ENCODE peak calls at places on chromosomes 16 and 17, in five cellular contexts. H is fibroblast of lung, B is IMR-90, G is hepatocyte, Q is HepG2. N is an unnamed sample.
A peak's percentile ranks its signal among the peaks of the same experiment; 100 is the strongest.

GRCh38 chr17:48420823-48421222 is 9.2 kb downstream of the SKAP1 start:
- DNase-seq in G (no peak), B (no peak), Q (no peak), H (no peak), N (no peak)

GRCh38 chr16:70703041-70703834 is 17.4 kb upstream of the MTSS2 start:
- DNase-seq in G (peak; percentile 71), B (peak; percentile 94), H (peak; percentile 93), Q (peak; percentile 79), N (no peak)

GRCh38 chr17:18962494-18962815 is 10.5 kb downstream of the SLC5A10 start:
- DNase-seq in Q (no peak), G (no peak), H (no peak), B (no peak), N (no peak)

GRCh38 chr17:79707931-79708891 is 22.5 kb upstream of the ENPP7 start:
- DNase-seq in B (peak; percentile 38), Q (peak; percentile 43), H (no peak), G (peak; percentile 63), N (peak; percentile 61)

GRCh38 chr17:46192484-46193245 is 564 bp downstream of the KANSL1 start:
- DNase-seq in H (peak; percentile 72), G (peak; percentile 88), B (peak; percentile 54), Q (peak; percentile 68), N (peak; percentile 77)

GRCh38 chr17:65629234-65629690 is 67.8 kb upstream of the AXIN2 start:
- DNase-seq in G (no peak), B (peak; percentile 13), H (peak; percentile 42), Q (no peak), N (no peak)

GRCh38 chr16:7231762-7232161 is 100.9 kb upstream of the RBFOX1 start:
- DNase-seq in H (no peak), G (no peak), Q (no peak), B (no peak), N (no peak)

GRCh38 chr17:79299349-79299748 is 224.7 kb downstream of the ENGASE start:
- DNase-seq in B (no peak), H (no peak), Q (no peak), G (no peak), N (no peak)

GRCh38 chr17:76485569-76485968 is 15.7 kb downstream of the RHBDF2 start:
- DNase-seq in H (no peak), Q (no peak), G (no peak), B (no peak), N (no peak)
- H2AFZ ChIP-seq in H (peak overlapping the region; percentile 60), Q (no peak overlapping the region), G (no peak overlapping the region), B (peak overlapping the region; percentile 63), N (no peak overlapping the region)

DNA sequence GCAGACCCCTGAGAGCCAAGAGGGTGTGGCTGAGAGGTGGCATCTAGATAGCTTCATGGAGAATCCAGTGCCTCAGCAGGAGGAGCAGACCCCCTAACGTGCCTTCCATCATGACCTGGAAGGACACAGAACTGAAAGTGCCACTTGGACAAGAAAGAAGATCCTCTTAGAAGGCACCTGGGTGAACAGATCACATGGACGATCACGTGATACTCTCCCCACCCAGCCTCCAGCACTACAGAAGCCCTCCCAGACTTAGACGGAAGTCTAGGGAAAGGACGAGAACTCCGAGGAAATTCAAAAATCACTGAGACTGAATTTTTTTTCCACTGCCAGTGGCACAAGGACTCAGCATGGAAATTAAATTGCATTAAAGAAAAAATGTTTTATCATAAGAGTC is 113.4 kb downstream of the MRM1 start:
- DNase-seq in H (no peak), G (no peak), Q (no peak), B (no peak), N (no peak)
- H2AFZ ChIP-seq in H (no peak overlapping the region), G (no peak overlapping the region), Q (no peak overlapping the region), B (no peak overlapping the region), N (no peak overlapping the region)

GRCh38 chr17:29051194-29051593 is 8.3 kb downstream of the PIPOX start:
- DNase-seq in Q (no peak), B (no peak), G (no peak), H (no peak), N (no peak)
- H2AFZ ChIP-seq in Q (no peak overlapping the region), B (no peak overlapping the region), G (no peak overlapping the region), H (no peak overlapping the region), N (no peak overlapping the region)

DNA sequence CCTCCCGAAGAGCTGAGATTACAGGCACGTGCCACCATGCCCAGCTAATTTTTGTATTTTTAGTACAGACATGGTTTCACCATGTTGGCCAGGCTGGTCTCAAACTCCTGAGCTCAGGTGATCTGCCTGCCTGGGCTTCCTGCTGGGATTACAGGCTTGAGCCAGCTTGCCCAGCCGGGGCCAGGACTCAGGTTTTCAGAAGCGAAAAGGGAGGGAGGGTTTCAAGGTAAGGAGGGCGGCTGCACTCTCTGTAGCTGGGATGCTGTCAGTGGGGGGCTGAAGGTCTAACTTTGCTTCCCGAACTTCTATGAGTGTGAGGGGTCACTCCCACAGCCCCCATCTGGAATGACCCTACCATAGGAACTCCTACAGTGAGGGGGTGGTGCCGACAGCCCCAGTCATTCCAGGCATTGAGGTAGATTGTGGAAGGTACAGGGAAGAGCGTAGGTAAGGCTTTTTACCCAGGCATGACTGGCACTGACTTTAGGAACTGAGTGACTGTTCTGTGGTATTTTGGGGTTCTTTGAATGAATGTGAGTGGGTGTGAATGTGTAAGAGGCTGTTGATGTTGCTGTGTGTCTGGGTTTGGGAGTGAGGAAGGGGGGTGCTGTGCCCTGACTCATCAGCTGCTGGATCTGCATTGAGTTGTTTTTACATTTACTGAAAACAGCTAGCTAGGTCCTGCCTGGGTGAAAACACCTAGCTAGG is 3.8 kb upstream of the C1QL1 start:
- DNase-seq in B (peak; percentile 72), H (peak; percentile 81), Q (no peak), G (no peak), N (no peak)
- H2AFZ ChIP-seq in B (no peak overlapping the region), H (no peak overlapping the region), Q (no peak overlapping the region), G (no peak overlapping the region), N (no peak overlapping the region)

GRCh38 chr17:36072431-36073121 is 8.5 kb downstream of the CCL18 start:
- DNase-seq in G (peak; percentile 80), B (peak; percentile 10), Q (peak; percentile 52), H (peak; percentile 2), N (peak; percentile 40)
- H2AFZ ChIP-seq in G (no peak overlapping the region), B (no peak overlapping the region), Q (no peak overlapping the region), H (no peak overlapping the region), N (no peak overlapping the region)

DNA sequence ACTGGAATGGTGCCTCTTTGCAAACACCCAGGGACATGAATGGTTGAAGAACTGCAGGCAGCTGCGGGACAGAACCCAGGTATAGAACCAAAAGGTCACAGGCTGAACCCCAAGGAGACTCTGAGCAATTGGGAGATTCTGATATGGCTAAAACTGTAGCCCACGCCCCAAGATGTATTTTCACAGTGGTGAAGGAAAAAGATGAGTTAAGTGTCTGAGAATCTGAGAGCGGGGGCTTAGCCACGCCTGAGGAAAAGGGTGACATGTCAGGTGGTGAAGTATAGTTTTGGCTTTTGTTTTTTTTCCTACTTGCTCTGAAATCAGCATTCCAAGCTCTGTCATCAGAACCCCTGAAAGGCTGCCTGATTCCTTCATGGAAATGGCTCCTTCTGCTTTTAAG is 73.2 kb downstream of the AKAP1 start:
- DNase-seq in Q (no peak), H (peak; percentile 88), B (no peak), G (no peak), N (no peak)
- H2AFZ ChIP-seq in Q (no peak overlapping the region), H (no peak overlapping the region), B (no peak overlapping the region), G (no peak overlapping the region), N (no peak overlapping the region)

DNA sequence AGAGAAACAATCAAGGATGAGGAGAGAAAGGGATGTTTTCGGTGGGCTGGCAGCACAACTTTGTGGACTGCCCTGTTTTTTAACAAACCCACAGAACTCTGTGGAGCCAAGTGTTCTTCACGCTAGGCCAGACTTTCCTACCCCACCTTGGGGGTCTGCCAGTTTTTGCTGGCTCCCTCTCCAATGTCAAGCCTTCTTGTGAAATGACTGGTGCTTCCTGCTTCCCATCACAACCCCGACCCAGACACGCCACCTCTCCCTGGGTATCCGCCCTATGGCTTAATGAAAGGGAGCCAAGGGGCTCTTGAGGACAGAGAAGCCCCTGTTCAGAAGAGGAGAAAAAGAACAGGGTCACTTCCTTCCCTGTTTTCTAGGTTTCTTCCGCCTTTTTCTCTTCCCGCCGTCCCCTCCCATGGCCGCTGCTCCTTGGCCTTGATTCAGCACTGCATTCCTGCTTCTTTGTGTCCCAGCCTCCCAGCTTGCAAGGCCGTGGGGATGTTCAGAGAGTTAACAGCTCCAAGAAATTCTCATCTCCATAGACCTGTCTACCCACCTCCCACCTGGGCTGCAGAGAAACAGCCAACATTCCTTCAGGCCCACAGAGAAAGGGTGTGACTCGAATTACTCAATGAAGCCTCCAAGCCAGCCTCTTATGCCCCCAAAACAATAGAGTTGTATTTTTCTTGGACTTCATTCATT is 16.5 kb upstream of the SOX9 start:
- DNase-seq in B (no peak), G (no peak), Q (no peak), H (peak; percentile 70), N (no peak)
- H2AFZ ChIP-seq in B (no peak overlapping the region), G (no peak overlapping the region), Q (no peak overlapping the region), H (no peak overlapping the region), N (no peak overlapping the region)

GRCh38 chr17:37828313-37829124 is 83.7 kb upstream of the HNF1B start:
- DNase-seq in B (peak; percentile 28), G (no peak), Q (no peak), H (peak; percentile 32), N (no peak)

GRCh38 chr17:37825851-37826250 is 81.0 kb upstream of the HNF1B start:
- DNase-seq in B (no peak), Q (no peak), G (no peak), H (no peak), N (no peak)

GRCh38 chr17:37829446-37830142 is 84.7 kb upstream of the HNF1B start:
- DNase-seq in H (no peak), B (no peak), G (no peak), Q (no peak), N (no peak)

GRCh38 chr17:37826497-37827115 is 81.7 kb upstream of the HNF1B start:
- DNase-seq in G (no peak), Q (no peak), B (no peak), H (peak; percentile 24), N (no peak)

GRCh38 chr17:37827905-37828304 is 83.0 kb upstream of the HNF1B start:
- DNase-seq in G (no peak), H (no peak), Q (no peak), B (no peak), N (no peak)
- H2AFZ ChIP-seq in G (no peak overlapping the region), H (no peak overlapping the region), Q (no peak overlapping the region), B (no peak overlapping the region), N (no peak overlapping the region)

DNA sequence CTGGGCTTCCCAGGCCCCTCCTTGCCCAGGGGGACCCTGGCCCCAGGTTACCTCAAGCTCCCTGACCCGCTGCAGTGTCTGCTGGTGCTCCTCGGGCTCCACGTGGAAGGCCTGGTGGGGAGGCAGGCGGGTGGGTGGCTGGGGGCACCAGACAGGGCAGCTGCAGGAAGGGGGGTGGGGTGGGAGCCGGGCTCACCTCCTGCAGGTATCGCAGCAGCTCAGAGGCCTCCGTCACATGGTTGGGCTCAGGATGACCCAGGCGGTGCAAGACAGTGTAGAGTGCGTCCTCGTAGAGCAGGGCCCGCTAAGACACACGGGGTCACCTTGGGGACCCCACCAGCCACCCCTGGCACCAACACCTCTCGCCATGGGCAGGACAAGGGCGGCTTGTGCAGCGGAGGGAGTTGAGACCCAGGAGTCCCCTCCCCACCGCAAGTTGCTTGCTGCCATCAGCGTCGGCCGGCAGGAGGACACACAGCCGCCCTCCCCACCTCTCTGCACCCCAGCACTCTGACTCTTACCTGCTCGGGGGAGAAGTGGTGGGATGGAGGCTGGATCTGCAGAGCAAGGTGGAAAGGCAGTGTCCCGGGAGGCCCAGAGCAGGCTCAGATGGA is 1.1 kb downstream of the UNC13D start:
- DNase-seq in B (no peak), Q (no peak), H (no peak), G (no peak), N (no peak)
- H2AFZ ChIP-seq in B (no peak overlapping the region), Q (no peak overlapping the region), H (no peak overlapping the region), G (no peak overlapping the region), N (peak overlapping the region; percentile 95)